ENCODE peak calls at places on chromosome 1, in eight cellular contexts. U is C1 segment of cervical spinal cord; C is AG09309; W is dermis blood vessel endothelial cell; V is stimulated activated effector memory CD8-positive, alpha-beta T cell treated with anti-CD3 and anti-CD28 coated beads, Interleukin-12 subunit alpha, Interleukin-12 subunit beta, amount 100 ng/mL, for 72 hours; P is stimulated activated CD4-positive, alpha-beta T cell treated with anti-CD3 and anti-CD28 coated beads, TNF-alpha, amount 100 ng/mL, for 1 hour; Q is ACHN; A is fibroblast of the aortic adventitia. G is an unnamed sample.

GRCh38 chr1:206470692-206471414 is 577 bp downstream of the IKBKE start:
- DNase-seq in U (no peak), A (peak; percentile 65), W (peak; percentile 77), C (no peak), Q (peak; percentile 88), V (peak; percentile 25), P (no peak), G (peak; percentile 23)

GRCh38 chr1:56931686-56932085 is 34.1 kb downstream of the C8B start:
- DNase-seq in U (no peak), V (no peak), A (no peak), W (no peak), Q (no peak), P (no peak), C (no peak), G (no peak)

GRCh38 chr1:230327892-230328284 is 98.2 kb downstream of the PGBD5 start:
- DNase-seq in U (no peak), C (no peak), Q (peak; percentile 64), P (no peak), V (no peak), A (no peak), W (no peak), G (no peak)

GRCh38 chr1:169348356-169349036 is 19.1 kb downstream of the NME7 start:
- DNase-seq in P (no peak), V (no peak), Q (peak; percentile 64), W (peak; percentile 84), U (no peak), A (peak; percentile 79), C (no peak), G (no peak)

GRCh38 chr1:200846421-200846820 is 26.4 kb upstream of the GPR25 start:
- DNase-seq in P (no peak), U (no peak), W (no peak), Q (no peak), V (no peak), C (no peak), A (no peak), G (no peak)

GRCh38 chr1:209635850-209636249 is 16.4 kb downstream of the LAMB3 start:
- DNase-seq in P (no peak), W (no peak), U (no peak), A (no peak), C (no peak), Q (no peak), V (no peak), G (no peak)

GRCh38 chr1:181126871-181127587 is 38.5 kb downstream of the IER5 start:
- DNase-seq in C (no peak), Q (no peak), P (no peak), U (no peak), W (peak; percentile 36), A (no peak), V (no peak), G (no peak)

GRCh38 chr1:40630488-40631223 is 34.8 kb downstream of the RIMS3 start:
- DNase-seq in A (peak; percentile 9), Q (peak; percentile 26), V (no peak), W (peak; percentile 77), C (no peak), P (peak; percentile 9), U (no peak), G (no peak)

GRCh38 chr1:13583964-13584791 is 546 bp downstream of the PDPN start:
- DNase-seq in Q (no peak), U (peak; percentile 26), V (no peak), C (peak; percentile 3), W (no peak), A (peak; percentile 38), P (no peak), G (no peak)

GRCh38 chr1:56370513-56370912 is 208.8 kb downstream of the PLPP3 start:
- DNase-seq in C (no peak), V (no peak), A (no peak), Q (no peak), U (no peak), W (no peak), P (no peak), G (no peak)

GRCh38 chr1:76083189-76083588 is 8.6 kb downstream of the ST6GALNAC3 start:
- DNase-seq in W (no peak), U (no peak), Q (no peak), C (no peak), P (no peak), V (no peak), A (no peak), G (no peak)

GRCh38 chr1:176950736-176951308 is 213.7 kb downstream of the ASTN1 start:
- DNase-seq in A (no peak), P (no peak), Q (no peak), W (no peak), V (no peak), U (no peak), C (no peak), G (no peak)